ENCODE peak calls at places on chromosomes 11 and 22, in six cellular contexts. F, S, R, C, L and X are unnamed samples. For H3K4me1, the result is how much of the 10 kb centered on the place peaks cover.

GRCh38 chr22:50737728-50738648 is at the start of gene ACR:
- DNase-seq in R (no peak), S (no peak), C (no peak), F (no peak), L (no peak), X (no peak)

GRCh38 chr11:3803726-3804510 is 4.4 kb upstream of the PGAP2 start:
- DNase-seq in R (no peak), S (peak), F (no peak), L (peak), C (no peak), X (no peak)

GRCh38 chr11:112794321-112794720 is 166.9 kb upstream of the NCAM1 start:
- DNase-seq in F (no peak), C (peak), R (no peak), S (no peak), L (no peak), X (no peak)

GRCh38 chr11:27347949-27348879 is 14.8 kb downstream of the CCDC34 start:
- DNase-seq in S (no peak), F (no peak), L (no peak), R (no peak), C (no peak), X (no peak)

GRCh38 chr11:9250139-9250582 is 15.0 kb downstream of the DENND5A start:
- DNase-seq in C (no peak), L (no peak), F (no peak), R (no peak), S (no peak), X (no peak)

GRCh38 chr11:57651408-57651807 is 1.7 kb upstream of the YPEL4 start:
- DNase-seq in R (no peak), F (no peak), S (no peak), L (no peak), C (no peak), X (no peak)

GRCh38 chr22:20239951-20240773 is 28.0 kb downstream of the RTN4R start:
- DNase-seq in C (no peak), L (no peak), S (no peak), R (no peak), F (peak), X (no peak)

GRCh38 chr22:35785181-35785923 is 67.7 kb downstream of the APOL5 start:
- DNase-seq in L (no peak), F (no peak), R (no peak), S (no peak), C (no peak), X (no peak)

GRCh38 chr22:22848364-22848866 is 39.2 kb upstream of the IGLL5 start:
- DNase-seq in R (peak), S (peak), F (peak), L (peak), C (peak), X (peak)

GRCh38 chr22:22738959-22739585 is 94.7 kb downstream of the GGTLC2 start:
- DNase-seq in R (no peak), C (no peak), F (no peak), L (no peak), S (no peak), X (no peak)

GRCh38 chr11:61959678-61960077 is 7.8 kb downstream of the FTH1 start:
- DNase-seq in L (no peak), S (no peak), R (no peak), C (no peak), F (no peak), X (no peak)

GRCh38 chr11:61962213-61963015 is 5.0 kb downstream of the FTH1 start:
- DNase-seq in F (no peak), L (no peak), R (no peak), C (no peak), S (no peak), X (no peak)

GRCh38 chr11:61961570-61962212 is 5.7 kb downstream of the FTH1 start:
- DNase-seq in L (no peak), C (peak), F (peak), R (no peak), S (no peak), X (no peak)

GRCh38 chr11:61959026-61959608 is 8.3 kb downstream of the FTH1 start:
- DNase-seq in C (no peak), L (no peak), R (no peak), F (no peak), S (no peak), X (no peak)

GRCh38 chr11:61960532-61960931 is 6.9 kb downstream of the FTH1 start:
- DNase-seq in S (no peak), C (no peak), L (no peak), R (no peak), F (no peak), X (no peak)
- H3K4me1 ChIP-seq in S (under half), C (under half), L (under half), R (under half), F (half or more), X (under half)

DNA sequence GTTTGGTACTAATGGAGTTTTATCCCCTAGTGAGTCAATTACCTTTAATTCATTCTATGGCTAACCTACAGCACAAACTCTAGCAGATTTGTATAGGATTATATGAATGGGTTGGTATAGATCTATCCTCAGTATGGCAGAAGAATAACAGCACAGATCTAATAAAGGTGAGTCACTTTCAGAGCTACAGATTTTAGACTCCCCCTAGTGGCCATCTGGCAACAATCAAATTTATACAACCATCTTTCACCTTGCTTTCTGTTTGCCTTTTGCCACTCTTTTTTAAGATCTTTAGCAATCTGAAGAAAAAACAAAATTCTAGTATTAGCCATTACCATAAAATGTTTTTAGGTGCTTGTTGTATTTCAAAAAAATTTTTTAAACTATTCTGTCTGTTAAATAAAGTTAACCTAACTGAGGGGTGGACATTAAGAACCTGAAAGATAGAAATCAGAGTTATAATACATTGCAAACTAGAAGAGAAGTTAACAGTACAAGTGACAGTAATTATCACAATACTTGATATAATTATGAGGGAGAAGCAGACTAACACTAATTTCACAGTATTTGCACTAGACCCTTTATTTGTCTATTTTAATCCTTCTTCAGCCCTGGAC is 25.8 kb downstream of the DDIAS start:
- DNase-seq in F (no peak), R (peak), S (peak), C (no peak), L (peak), X (peak)
- H3K4me1 ChIP-seq in F (under half), R (under half), S (under half), C (under half), L (under half), X (under half)

GRCh38 chr11:86152006-86152862 is 83.3 kb upstream of the PICALM start:
- DNase-seq in C (no peak), S (peak), F (no peak), L (no peak), R (no peak), X (no peak)

GRCh38 chr11:86152901-86153300 is 84.0 kb upstream of the PICALM start:
- DNase-seq in F (no peak), R (no peak), C (no peak), L (no peak), S (no peak), X (no peak)

GRCh38 chr11:86150826-86151187 is 81.9 kb upstream of the PICALM start:
- DNase-seq in R (no peak), C (no peak), F (no peak), L (no peak), S (no peak), X (no peak)

GRCh38 chr11:86149813-86150212 is 80.9 kb upstream of the PICALM start:
- DNase-seq in L (no peak), C (no peak), S (no peak), F (no peak), R (no peak), X (no peak)

GRCh38 chr11:86151188-86152005 is 82.5 kb upstream of the PICALM start:
- DNase-seq in F (peak), L (peak), C (no peak), R (no peak), S (peak), X (no peak)
- H3K4me1 ChIP-seq in F (under half), L (under half), C (under half), R (under half), S (under half), X (under half)

GRCh38 chr11:34585870-34586654 is 34.8 kb upstream of the EHF start:
- DNase-seq in S (peak), L (peak), R (peak), C (no peak), F (no peak), X (peak)
- H3K4me1 ChIP-seq in S (under half), L (under half), R (under half), C (under half), F (under half), X (under half)

GRCh38 chr11:47511927-47512326 is 41.0 kb downstream of the CELF1 start:
- DNase-seq in L (no peak), C (no peak), R (no peak), S (no peak), F (no peak), X (no peak)
- H3K4me1 ChIP-seq in L (under half), C (half or more), R (half or more), S (under half), F (half or more), X (half or more)